ENCODE peak calls at places on chromosomes 3 and 15, in nine cellular contexts. V is effector CD4-positive, alpha-beta T cell; W is nephron progenitor cell; N is GM04503; H is endothelial cell of umbilical vein; Q is GM20000; U is ELR; G is endothelial cell; M is PC-3. I is an unnamed sample.
A peak's percentile ranks its signal among the peaks of the same experiment; 100 is the strongest.

GRCh38 chr3:102354818-102355515 is 79.8 kb upstream of the ZPLD1 start:
- DNase-seq in V (no peak), W (no peak), N (no peak), H (peak; percentile 51), Q (no peak), U (peak; percentile 80), G (no peak), M (peak; percentile 85), I (no peak)

GRCh38 chr3:194118920-194119319 is 17.0 kb upstream of the HES1 start:
- DNase-seq in V (no peak), W (no peak), N (no peak), H (no peak), Q (no peak), U (no peak), G (no peak), M (no peak), I (no peak)

GRCh38 chr3:160486459-160486869 is 36.9 kb upstream of the TRIM59 start:
- DNase-seq in V (peak; percentile 5), W (no peak), N (no peak), H (peak; percentile 44), Q (no peak), U (peak; percentile 77), G (no peak), M (peak; percentile 71), I (no peak)

GRCh38 chr15:70778258-70779076 is 15.1 kb upstream of the UACA start:
- DNase-seq in V (no peak), W (no peak), N (no peak), H (peak; percentile 45), Q (no peak), U (peak; percentile 94), G (no peak), M (peak; percentile 91), I (no peak)

GRCh38 chr3:65751123-65751700 is 287.5 kb downstream of the MAGI1 start:
- DNase-seq in V (no peak), W (peak; percentile 68), N (no peak), H (peak; percentile 52), Q (peak; percentile 14), U (peak; percentile 59), G (peak; percentile 80), M (peak; percentile 40), I (peak; percentile 17)

GRCh38 chr15:80317389-80318169 is 65.6 kb upstream of the CTXND1 start:
- DNase-seq in V (no peak), W (no peak), N (peak; percentile 85), H (no peak), Q (no peak), U (peak; percentile 95), G (no peak), M (peak; percentile 10), I (peak; percentile 28)

GRCh38 chr15:92618121-92618520 is 37.5 kb downstream of the FAM174B start:
- DNase-seq in V (no peak), W (no peak), N (no peak), H (no peak), Q (no peak), U (no peak), G (no peak), M (no peak), I (no peak)

GRCh38 chr3:127688416-127689265 is 15.9 kb downstream of the ABTB1 start:
- DNase-seq in V (no peak), W (peak; percentile 19), N (no peak), H (no peak), Q (no peak), U (peak; percentile 65), G (no peak), M (peak; percentile 10), I (no peak)

GRCh38 chr15:35376701-35377100 is 169.3 kb downstream of the DPH6 start:
- DNase-seq in V (no peak), W (no peak), N (no peak), H (no peak), Q (no peak), U (no peak), G (no peak), M (no peak), I (no peak)

GRCh38 chr15:40266828-40267304 is 16.0 kb downstream of the ANKRD63 start:
- DNase-seq in V (no peak), W (no peak), N (peak; percentile 55), H (peak; percentile 94), Q (no peak), U (peak; percentile 95), G (no peak), M (peak; percentile 98), I (no peak)

GRCh38 chr3:147173280-147173679 is 233.1 kb downstream of the ZIC4 start:
- DNase-seq in V (no peak), W (no peak), N (no peak), H (no peak), Q (no peak), U (no peak), G (no peak), M (no peak), I (no peak)

GRCh38 chr15:101440846-101441590 is 48.5 kb downstream of the PCSK6 start:
- DNase-seq in V (no peak), W (no peak), N (no peak), H (no peak), Q (no peak), U (no peak), G (no peak), M (peak; percentile 7), I (no peak)

GRCh38 chr3:49611714-49612113 is 57.4 kb downstream of the BSN start:
- DNase-seq in V (no peak), W (no peak), N (no peak), H (no peak), Q (no peak), U (no peak), G (no peak), M (no peak), I (no peak)

GRCh38 chr3:102304550-102304949 is 130.3 kb upstream of the ZPLD1 start:
- DNase-seq in V (no peak), W (no peak), N (no peak), H (no peak), Q (no peak), U (no peak), G (no peak), M (no peak), I (no peak)

GRCh38 chr15:29110176-29110575 is 159.4 kb downstream of the NSMCE3 start:
- DNase-seq in V (no peak), W (no peak), N (no peak), H (no peak), Q (no peak), U (no peak), G (no peak), M (no peak), I (no peak)

GRCh38 chr3:149448331-149448831 is 26.1 kb upstream of the TM4SF4 start:
- DNase-seq in V (no peak), W (no peak), N (peak; percentile 64), H (peak; percentile 40), Q (no peak), U (peak; percentile 82), G (no peak), M (peak; percentile 68), I (no peak)

GRCh38 chr3:12967751-12968209 is 105.4 kb downstream of the IQSEC1 start:
- DNase-seq in V (peak; percentile 82), W (peak; percentile 93), N (no peak), H (peak; percentile 69), Q (peak; percentile 100), U (peak; percentile 86), G (peak; percentile 87), M (peak; percentile 78), I (peak; percentile 98)

GRCh38 chr3:66593978-66594377 is 93.2 kb upstream of the LRIG1 start:
- DNase-seq in V (no peak), W (no peak), N (peak; percentile 8), H (no peak), Q (no peak), U (peak; percentile 91), G (no peak), M (peak; percentile 85), I (no peak)

GRCh38 chr15:59794229-59794886 is 105.2 kb upstream of the BNIP2 start:
- DNase-seq in V (no peak), W (no peak), N (no peak), H (no peak), Q (no peak), U (no peak), G (no peak), M (no peak), I (no peak)

GRCh38 chr3:151265166-151265565 is 13.2 kb downstream of the P2RY14 start:
- DNase-seq in V (no peak), W (no peak), N (no peak), H (no peak), Q (no peak), U (no peak), G (no peak), M (no peak), I (no peak)

GRCh38 chr15:85730001-85730820 is 64.5 kb downstream of the KLHL25 start:
- DNase-seq in V (peak; percentile 44), W (peak; percentile 37), N (no peak), H (peak; percentile 74), Q (peak; percentile 71), U (peak; percentile 73), G (peak; percentile 36), M (peak; percentile 80), I (peak; percentile 77)

GRCh38 chr3:104628185-104628789 is 738.4 kb upstream of the ALCAM start:
- DNase-seq in V (no peak), W (no peak), N (peak; percentile 17), H (peak; percentile 66), Q (peak; percentile 22), U (peak; percentile 86), G (no peak), M (peak; percentile 91), I (peak; percentile 24)

GRCh38 chr3:52440671-52441070 is 4.2 kb downstream of the SEMA3G start:
- DNase-seq in V (no peak), W (no peak), N (no peak), H (no peak), Q (no peak), U (no peak), G (no peak), M (no peak), I (no peak)

GRCh38 chr15:57920916-57921315 is 144.6 kb downstream of the ALDH1A2 start:
- DNase-seq in V (no peak), W (no peak), N (no peak), H (peak; percentile 32), Q (no peak), U (peak; percentile 1), G (no peak), M (no peak), I (no peak)

GRCh38 chr3:184240384-184241140 is 8.2 kb downstream of the ALG3 start:
- DNase-seq in V (no peak), W (peak; percentile 56), N (no peak), H (peak; percentile 34), Q (no peak), U (peak; percentile 52), G (peak; percentile 58), M (peak; percentile 54), I (no peak)

GRCh38 chr15:74406992-74407705 is 26.6 kb downstream of the SEMA7A start:
- DNase-seq in V (no peak), W (peak; percentile 66), N (peak; percentile 88), H (no peak), Q (no peak), U (peak; percentile 95), G (no peak), M (peak; percentile 90), I (no peak)

I was measured in HuH-7.